ENCODE peak calls at places on chromosomes 7 and 10, in six cellular contexts. Y is NCI-H1092, O is HT1080, V is sciatic nerve, Z is AG20443, K is NCI-H345. U is an unnamed sample.

GRCh38 chr7:52956379-52956915 is 79.0 kb upstream of the POM121L12 start:
- DNase-seq in Y (no peak), O (no peak), V (no peak), Z (no peak), K (no peak), U (no peak)

GRCh38 chr7:28144266-28144665 is 36.3 kb downstream of the JAZF1 start:
- DNase-seq in Y (peak), O (no peak), V (no peak), Z (no peak), K (peak), U (peak)

GRCh38 chr10:118243907-118244306 is 98.2 kb downstream of the FAM204A start:
- DNase-seq in Y (no peak), O (no peak), V (no peak), Z (no peak), K (no peak), U (no peak)

GRCh38 chr10:27607591-27607990 is 103.5 kb downstream of the RAB18 start:
- DNase-seq in Y (no peak), O (no peak), V (no peak), Z (no peak), K (no peak), U (no peak)

GRCh38 chr7:15042285-15042684 is 139.7 kb upstream of the DGKB start:
- DNase-seq in Y (no peak), O (no peak), V (no peak), Z (no peak), K (no peak), U (no peak)

GRCh38 chr10:98332623-98333269 is 64.8 kb upstream of the LOXL4 start:
- DNase-seq in Y (no peak), O (no peak), V (no peak), Z (no peak), K (peak), U (peak)

GRCh38 chr7:4073750-4074149 is 608.3 kb upstream of the FOXK1 start:
- DNase-seq in Y (no peak), O (no peak), V (no peak), Z (no peak), K (no peak), U (no peak)

GRCh38 chr10:102988404-102989314 is 70.6 kb downstream of the CNNM2 start:
- DNase-seq in Y (no peak), O (peak), V (no peak), Z (no peak), K (peak), U (peak)

GRCh38 chr7:144164784-144165183 is 18.5 kb upstream of the CTAGE4 start:
- DNase-seq in Y (no peak), O (no peak), V (no peak), Z (no peak), K (no peak), U (no peak)

GRCh38 chr7:75892634-75893272 is 13.9 kb downstream of the RHBDD2 start:
- DNase-seq in Y (no peak), O (no peak), V (peak), Z (peak), K (no peak), U (peak)

GRCh38 chr7:24701232-24701898 is 55.9 kb downstream of the GSDME start:
- DNase-seq in Y (no peak), O (peak), V (no peak), Z (peak), K (peak), U (no peak)

GRCh38 chr10:100744136-100744979 is 1.0 kb upstream of the PAX2 start:
- DNase-seq in Y (no peak), O (no peak), V (no peak), Z (no peak), K (no peak), U (no peak)

GRCh38 chr7:143896667-143897066 is 5.3 kb downstream of the TCAF1 start:
- DNase-seq in Y (no peak), O (no peak), V (no peak), Z (no peak), K (no peak), U (no peak)

GRCh38 chr7:22799633-22800032 is 23.0 kb downstream of the TOMM7 start:
- DNase-seq in Y (no peak), O (no peak), V (no peak), Z (no peak), K (no peak), U (no peak)

GRCh38 chr10:7988985-7989384 is 65.5 kb upstream of the GATA3 start:
- DNase-seq in Y (no peak), O (peak), V (no peak), Z (no peak), K (no peak), U (no peak)

GRCh38 chr7:17274551-17275245 is 23.8 kb upstream of the AHR start:
- DNase-seq in Y (no peak), O (peak), V (no peak), Z (no peak), K (peak), U (peak)

GRCh38 chr10:36023939-36024338 is 381.8 kb upstream of the FZD8 start:
- DNase-seq in Y (no peak), O (peak), V (no peak), Z (peak), K (peak), U (no peak)

GRCh38 chr7:106566174-106566573 is 94.8 kb downstream of the CCDC71L start:
- DNase-seq in Y (no peak), O (no peak), V (no peak), Z (no peak), K (no peak), U (no peak)

GRCh38 chr10:77041636-77042258 is 595.9 kb downstream of the KCNMA1 start:
- DNase-seq in Y (no peak), O (peak), V (no peak), Z (no peak), K (no peak), U (no peak)

GRCh38 chr10:68594405-68594804 is 34.3 kb downstream of the TET1 start:
- DNase-seq in Y (no peak), O (peak), V (peak), Z (no peak), K (no peak), U (no peak)

GRCh38 chr10:101006593-101007098 is 7.0 kb downstream of the LZTS2 start:
- DNase-seq in Y (no peak), O (no peak), V (no peak), Z (no peak), K (no peak), U (no peak)

U was measured in DMS153.